ENCODE peak calls at places on chromosomes 12 and 14, in nine cellular contexts. E, Z, I, Y, N, W, C, U and B are unnamed samples.

GRCh38 chr12:113007166-113007565 is 28.8 kb downstream of the OAS2 start:
- DNase-seq in I (peak), Y (no peak), Z (no peak), E (no peak), W (no peak), C (no peak), N (peak), U (no peak), B (no peak)

GRCh38 chr12:113149361-113150150 is at the start of gene CFAP73:
- DNase-seq in Z (no peak), E (peak), W (no peak), U (no peak), I (peak), N (peak), Y (peak), C (peak), B (no peak)

GRCh38 chr14:70080081-70080480 is 108.7 kb downstream of the SLC8A3 start:
- DNase-seq in N (no peak), C (no peak), W (no peak), Y (no peak), U (no peak), Z (no peak), E (no peak), I (no peak), B (no peak)

GRCh38 chr12:67697443-67697842 is 48.9 kb downstream of the DYRK2 start:
- DNase-seq in U (no peak), E (no peak), W (no peak), Y (no peak), C (no peak), Z (no peak), N (peak), I (peak), B (peak)

GRCh38 chr12:106303202-106303820 is 778 bp downstream of the TCP11L2 start:
- DNase-seq in I (peak), U (peak), W (peak), Z (peak), Y (peak), N (peak), E (peak), C (peak), B (peak)

GRCh38 chr12:123085730-123086487 is 65.0 kb downstream of the PITPNM2 start:
- DNase-seq in E (no peak), I (peak), Z (peak), C (no peak), U (no peak), W (no peak), N (peak), Y (no peak), B (no peak)

GRCh38 chr12:110533607-110534006 is 31.5 kb downstream of the RAD9B start:
- DNase-seq in C (peak), Z (no peak), I (peak), U (no peak), E (peak), N (peak), Y (no peak), W (no peak), B (no peak)

GRCh38 chr14:77823378-77823777 is 23.5 kb downstream of the ADCK1 start:
- DNase-seq in U (no peak), C (no peak), N (no peak), I (no peak), E (no peak), Z (no peak), W (no peak), Y (no peak), B (no peak)

GRCh38 chr12:69653703-69654102 is 43.0 kb upstream of the LRRC10 start:
- DNase-seq in N (no peak), Z (no peak), I (no peak), Y (no peak), E (no peak), W (no peak), U (no peak), C (peak), B (no peak)

GRCh38 chr12:128754275-128754674 is 69.5 kb downstream of the SLC15A4 start:
- DNase-seq in E (no peak), N (no peak), Z (no peak), U (no peak), C (no peak), W (no peak), Y (no peak), I (no peak), B (no peak)

GRCh38 chr12:94186461-94187237 is 38.3 kb downstream of the PLXNC1 start:
- DNase-seq in E (peak), I (no peak), N (peak), Y (no peak), C (peak), U (peak), Z (peak), W (peak), B (no peak)

GRCh38 chr12:12992418-12993175 is 7.5 kb downstream of the HEBP1 start:
- DNase-seq in C (peak), N (peak), E (peak), Z (peak), W (no peak), Y (peak), U (peak), I (no peak), B (no peak)

GRCh38 chr14:65824285-65824977 is 411.9 kb downstream of the FUT8 start:
- DNase-seq in U (peak), Y (peak), W (peak), Z (peak), E (peak), I (peak), C (peak), N (peak), B (peak)

GRCh38 chr14:104401785-104402184 is 177.8 kb upstream of the C14orf180 start:
- DNase-seq in E (no peak), C (no peak), Z (no peak), N (no peak), I (no peak), W (no peak), U (no peak), Y (peak), B (no peak)

GRCh38 chr12:92987846-92988621 is 58.9 kb upstream of the EEA1 start:
- DNase-seq in I (no peak), N (no peak), U (peak), W (no peak), Z (no peak), C (no peak), E (no peak), Y (peak), B (no peak)

GRCh38 chr12:103884316-103884715 is 43.3 kb upstream of the NT5DC3 start:
- DNase-seq in I (peak), C (peak), E (peak), W (no peak), Y (no peak), U (no peak), N (peak), Z (no peak), B (peak)

GRCh38 chr12:25756974-25757665 is 201.4 kb upstream of the RASSF8 start:
- DNase-seq in N (no peak), E (peak), I (no peak), Z (no peak), Y (no peak), U (no peak), W (no peak), C (no peak), B (no peak)

GRCh38 chr14:95515523-95516517 is 630 bp downstream of the SYNE3 start:
- DNase-seq in Z (no peak), E (peak), I (peak), W (peak), N (peak), C (no peak), U (peak), Y (no peak), B (peak)

GRCh38 chr14:91374287-91374880 is 43.2 kb downstream of the CCDC88C start:
- DNase-seq in C (no peak), Y (no peak), I (no peak), N (no peak), W (no peak), E (no peak), Z (no peak), U (no peak), B (no peak)

GRCh38 chr12:118371354-118372282 is 1.1 kb downstream of the TAOK3 start:
- DNase-seq in C (no peak), Y (no peak), E (peak), W (peak), Z (peak), U (peak), I (peak), N (no peak), B (no peak)

GRCh38 chr12:27273114-27273513 is 29.0 kb downstream of the STK38L start:
- DNase-seq in C (no peak), E (no peak), N (no peak), W (no peak), U (no peak), I (no peak), Z (no peak), Y (no peak), B (no peak)

GRCh38 chr14:76974365-76974764 is 54.1 kb downstream of the IRF2BPL start:
- DNase-seq in N (no peak), E (no peak), W (no peak), Z (no peak), C (no peak), U (no peak), Y (no peak), I (no peak), B (no peak)

GRCh38 chr12:132453361-132454133 is 36.4 kb upstream of the FBRSL1 start:
- DNase-seq in I (peak), W (no peak), U (no peak), C (peak), Z (no peak), N (peak), E (no peak), Y (no peak), B (no peak)

GRCh38 chr12:25558566-25558965 is 5.5 kb upstream of the LMNTD1 start:
- DNase-seq in E (no peak), I (no peak), U (no peak), N (peak), Y (no peak), Z (no peak), C (no peak), W (no peak), B (no peak)

GRCh38 chr12:2613674-2614073 is 181.1 kb upstream of the FKBP4 start:
- DNase-seq in E (peak), C (peak), Y (no peak), I (peak), U (peak), W (no peak), N (peak), Z (peak), B (no peak)

GRCh38 chr14:53957739-53958138 is 1.1 kb upstream of the BMP4 start:
- DNase-seq in I (no peak), N (no peak), Y (no peak), U (no peak), W (no peak), C (no peak), Z (no peak), E (no peak), B (no peak)
- H3K27ac ChIP-seq in I (no peak), N (no peak), Y (no peak), U (no peak), W (no peak), C (no peak), Z (no peak), E (no peak), B (no peak)

DNA sequence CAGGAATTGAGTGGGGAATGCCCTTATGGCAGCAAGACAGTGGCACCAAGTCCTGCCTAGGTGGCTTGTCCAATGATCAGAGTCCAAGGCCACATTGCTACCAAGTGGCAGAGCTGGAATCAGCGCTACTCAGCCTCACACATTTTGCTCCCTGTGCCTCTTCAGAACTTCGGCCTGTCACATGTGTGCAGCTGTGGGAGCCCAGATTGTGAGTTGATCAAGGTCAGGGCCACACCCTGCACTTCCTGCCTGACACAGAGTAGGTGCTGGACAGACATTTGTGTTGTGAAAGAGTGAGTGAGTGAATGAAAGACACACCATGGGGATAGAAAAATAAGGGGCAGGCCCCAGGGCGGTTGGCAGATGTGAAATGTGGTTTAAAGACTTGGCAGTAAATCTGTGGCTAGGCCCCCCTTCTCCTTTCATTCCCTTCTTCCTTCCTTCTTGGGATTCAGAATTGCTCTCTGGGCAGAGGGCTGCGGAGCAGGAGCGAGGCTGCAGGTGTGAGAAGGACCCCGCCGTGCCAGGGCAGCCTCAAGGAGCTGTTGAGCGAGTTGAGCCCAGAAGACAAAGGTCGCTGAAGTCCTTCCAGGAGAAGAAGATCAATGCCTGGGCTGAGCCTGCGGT is 83.5 kb downstream of the SLC25A47 start:
- DNase-seq in U (no peak), C (peak), W (no peak), N (peak), Y (no peak), Z (no peak), I (peak), E (peak), B (peak)
- H3K27ac ChIP-seq in U (no peak), C (no peak), W (no peak), N (no peak), Y (no peak), Z (no peak), I (peak), E (peak), B (peak)

GRCh38 chr14:89340782-89341181 is 76.3 kb downstream of the FOXN3 start:
- DNase-seq in Z (no peak), W (no peak), E (no peak), C (no peak), U (no peak), N (no peak), I (no peak), Y (no peak), B (no peak)

GRCh38 chr14:89340200-89340667 is 76.8 kb downstream of the FOXN3 start:
- DNase-seq in U (no peak), Y (no peak), I (no peak), Z (peak), E (peak), W (no peak), C (peak), N (peak), B (no peak)

GRCh38 chr14:89337912-89338311 is 79.1 kb downstream of the FOXN3 start:
- DNase-seq in E (no peak), Y (no peak), Z (no peak), N (no peak), W (no peak), I (no peak), U (peak), C (peak), B (no peak)

GRCh38 chr14:89339579-89339978 is 77.5 kb downstream of the FOXN3 start:
- DNase-seq in I (no peak), Z (no peak), W (no peak), E (no peak), C (no peak), N (no peak), Y (no peak), U (no peak), B (no peak)

GRCh38 chr14:89339158-89339557 is 77.9 kb downstream of the FOXN3 start:
- DNase-seq in W (no peak), E (no peak), I (no peak), U (no peak), N (no peak), Y (no peak), Z (no peak), C (no peak), B (no peak)
- H3K27ac ChIP-seq in W (no peak), E (peak), I (no peak), U (peak), N (no peak), Y (no peak), Z (peak), C (no peak), B (no peak)

DNA sequence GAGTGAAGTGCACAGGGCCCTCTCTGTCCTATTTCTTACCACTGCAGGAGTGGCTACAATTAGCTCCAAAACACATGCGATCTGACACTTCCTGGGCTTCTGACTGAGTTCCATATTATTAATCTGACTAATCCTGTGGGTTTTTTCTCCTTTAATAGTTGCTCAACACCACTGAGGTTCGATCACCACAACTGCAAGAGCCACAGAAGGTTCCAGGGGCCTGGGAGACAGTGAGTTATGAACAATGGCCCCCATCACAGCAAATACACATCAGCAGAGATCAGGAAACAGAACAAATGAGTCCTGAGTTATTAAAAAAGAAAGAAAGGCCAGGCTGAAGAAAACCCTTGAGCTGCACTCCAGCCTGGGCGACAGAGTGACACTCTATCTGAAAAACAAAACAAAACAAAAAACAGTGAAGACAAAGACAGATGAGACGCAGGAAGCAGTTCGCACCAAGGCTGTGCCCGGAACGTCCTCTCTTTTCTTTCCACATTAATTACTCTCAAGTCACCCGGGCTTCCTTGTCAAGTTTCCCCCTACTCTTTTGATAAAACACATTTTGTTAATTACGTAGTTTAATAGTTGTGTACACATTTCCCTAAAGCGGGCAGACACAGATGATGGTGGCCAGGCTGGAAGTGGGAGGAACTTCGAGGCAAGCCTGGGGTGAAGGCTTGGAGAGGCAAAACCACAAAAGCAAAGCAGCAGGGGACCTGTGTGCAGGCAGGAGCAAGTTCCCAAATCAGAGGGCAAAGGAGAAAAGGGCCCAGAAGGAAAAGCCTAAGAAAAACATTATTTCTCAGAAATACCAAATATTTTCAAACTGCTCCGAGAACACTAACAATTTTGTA is 42.7 kb downstream of the CDC42BPB start:
- DNase-seq in W (no peak), E (no peak), U (no peak), Y (no peak), N (peak), C (peak), I (no peak), Z (no peak), B (no peak)
- H3K27ac ChIP-seq in W (peak), E (no peak), U (no peak), Y (no peak), N (peak), C (no peak), I (peak), Z (no peak), B (no peak)

DNA sequence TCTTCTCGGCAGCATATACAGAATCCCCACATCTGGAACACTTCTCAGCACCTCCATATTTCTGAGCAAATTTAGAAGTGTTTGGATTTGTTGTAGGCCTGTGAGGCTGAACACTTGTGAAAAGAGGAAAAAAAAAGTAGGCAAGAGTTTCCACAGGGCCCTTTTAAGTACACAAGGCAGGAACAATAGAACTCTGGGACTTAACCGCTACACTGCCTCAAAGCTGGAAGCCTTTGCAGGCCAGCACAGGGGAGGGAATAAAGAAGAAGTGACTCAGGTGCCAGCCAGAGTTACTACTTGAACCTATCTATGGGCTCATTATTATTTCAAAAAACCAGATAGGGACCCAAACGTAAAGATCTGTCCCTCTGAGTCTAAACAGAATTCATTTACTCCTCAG is 18.5 kb downstream of the CSRP2 start:
- DNase-seq in N (no peak), U (no peak), Z (no peak), W (no peak), C (no peak), I (no peak), E (no peak), Y (no peak), B (no peak)
- H3K27ac ChIP-seq in N (no peak), U (no peak), Z (no peak), W (no peak), C (no peak), I (no peak), E (peak), Y (no peak), B (no peak)

GRCh38 chr14:101844219-101844618 is 82.7 kb downstream of the PPP2R5C start:
- DNase-seq in Y (no peak), U (no peak), N (no peak), I (no peak), C (no peak), Z (no peak), E (no peak), W (no peak), B (no peak)
- H3K27ac ChIP-seq in Y (peak), U (no peak), N (no peak), I (no peak), C (no peak), Z (no peak), E (no peak), W (no peak), B (peak)

GRCh38 chr12:59070534-59070933 is 150.2 kb upstream of the LRIG3 start:
- DNase-seq in Y (no peak), C (no peak), N (peak), E (no peak), W (no peak), Z (no peak), I (peak), U (no peak), B (no peak)
- H3K27ac ChIP-seq in Y (no peak), C (no peak), N (peak), E (no peak), W (no peak), Z (no peak), I (no peak), U (no peak), B (no peak)